ENCODE peak calls at places on chromosomes 12 and 14, in seven cellular contexts. Y, I, U, G, N, J and W are unnamed samples.

GRCh38 chr12:26629864-26630263 is 203.1 kb downstream of the ITPR2 start:
- DNase-seq in Y (no peak), I (no peak), U (peak), G (peak), N (no peak), J (peak), W (peak)

GRCh38 chr14:73696466-73697390 is 17.5 kb downstream of the PNMA1 start:
- DNase-seq in Y (no peak), I (no peak), U (no peak), G (peak), N (no peak), J (no peak), W (peak)

GRCh38 chr12:56198836-56199235 is 9.6 kb upstream of the SMARCC2 start:
- DNase-seq in Y (peak), I (no peak), U (no peak), G (no peak), N (no peak), J (peak), W (peak)

GRCh38 chr14:103260629-103261124 is 73.4 kb upstream of the EIF5 start:
- DNase-seq in Y (no peak), I (no peak), U (no peak), G (peak), N (no peak), J (no peak), W (peak)

GRCh38 chr14:104882325-104882973 is 17.4 kb downstream of the CEP170B start:
- DNase-seq in Y (peak), I (no peak), U (no peak), G (no peak), N (peak), J (peak), W (no peak)

GRCh38 chr14:49481099-49481498 is 105.1 kb downstream of the RPS29 start:
- DNase-seq in Y (no peak), I (no peak), U (no peak), G (no peak), N (no peak), J (no peak), W (no peak)

GRCh38 chr14:23299558-23299957 is 3.1 kb downstream of the PPP1R3E start:
- DNase-seq in Y (no peak), I (no peak), U (no peak), G (peak), N (no peak), J (no peak), W (peak)

GRCh38 chr12:78674311-78675085 is 190.1 kb upstream of the SYT1 start:
- DNase-seq in Y (no peak), I (no peak), U (no peak), G (peak), N (peak), J (no peak), W (peak)

GRCh38 chr14:92552066-92552465 is 38.5 kb downstream of the RIN3 start:
- DNase-seq in Y (no peak), I (no peak), U (no peak), G (no peak), N (no peak), J (no peak), W (no peak)

GRCh38 chr12:1107669-1108068 is 116.6 kb downstream of the ERC1 start:
- DNase-seq in Y (peak), I (no peak), U (no peak), G (no peak), N (no peak), J (no peak), W (no peak)

GRCh38 chr14:50339178-50339804 is 27.2 kb downstream of the DMAC2L start:
- DNase-seq in Y (no peak), I (no peak), U (no peak), G (no peak), N (no peak), J (no peak), W (no peak)

GRCh38 chr14:31834616-31835015 is 242.5 kb upstream of the ARHGAP5 start:
- DNase-seq in Y (no peak), I (no peak), U (no peak), G (peak), N (no peak), J (no peak), W (peak)

GRCh38 chr14:68397371-68397779 is 395.5 kb downstream of the ZFP36L1 start:
- DNase-seq in Y (no peak), I (no peak), U (peak), G (no peak), N (no peak), J (peak), W (no peak)

GRCh38 chr12:109949089-109949488 is 47.1 kb downstream of the GIT2 start:
- DNase-seq in Y (no peak), I (no peak), U (no peak), G (peak), N (no peak), J (no peak), W (peak)

GRCh38 chr12:90683871-90684270 is 271.1 kb downstream of the CCER1 start:
- DNase-seq in Y (no peak), I (no peak), U (no peak), G (no peak), N (no peak), J (no peak), W (no peak)

GRCh38 chr14:33704486-33704885 is 246.4 kb downstream of the EGLN3 start:
- DNase-seq in Y (no peak), I (no peak), U (no peak), G (no peak), N (no peak), J (no peak), W (no peak)

GRCh38 chr14:99540196-99541032 is 59.2 kb downstream of the CCNK start:
- DNase-seq in Y (no peak), I (no peak), U (no peak), G (no peak), N (no peak), J (no peak), W (no peak)

GRCh38 chr14:104244221-104245011 is 106.0 kb downstream of the KIF26A start:
- DNase-seq in Y (no peak), I (no peak), U (peak), G (no peak), N (no peak), J (no peak), W (no peak)

GRCh38 chr12:123073962-123074801 is 76.7 kb downstream of the PITPNM2 start:
- DNase-seq in Y (no peak), I (no peak), U (no peak), G (no peak), N (no peak), J (no peak), W (no peak)

GRCh38 chr12:123077298-123078113 is 73.4 kb downstream of the PITPNM2 start:
- DNase-seq in Y (no peak), I (no peak), U (no peak), G (no peak), N (no peak), J (no peak), W (no peak)

GRCh38 chr12:123076604-123077297 is 74.1 kb downstream of the PITPNM2 start:
- DNase-seq in Y (no peak), I (no peak), U (no peak), G (no peak), N (no peak), J (no peak), W (no peak)

GRCh38 chr12:123075092-123075491 is 75.8 kb downstream of the PITPNM2 start:
- DNase-seq in Y (no peak), I (no peak), U (no peak), G (no peak), N (no peak), J (no peak), W (no peak)

DNA sequence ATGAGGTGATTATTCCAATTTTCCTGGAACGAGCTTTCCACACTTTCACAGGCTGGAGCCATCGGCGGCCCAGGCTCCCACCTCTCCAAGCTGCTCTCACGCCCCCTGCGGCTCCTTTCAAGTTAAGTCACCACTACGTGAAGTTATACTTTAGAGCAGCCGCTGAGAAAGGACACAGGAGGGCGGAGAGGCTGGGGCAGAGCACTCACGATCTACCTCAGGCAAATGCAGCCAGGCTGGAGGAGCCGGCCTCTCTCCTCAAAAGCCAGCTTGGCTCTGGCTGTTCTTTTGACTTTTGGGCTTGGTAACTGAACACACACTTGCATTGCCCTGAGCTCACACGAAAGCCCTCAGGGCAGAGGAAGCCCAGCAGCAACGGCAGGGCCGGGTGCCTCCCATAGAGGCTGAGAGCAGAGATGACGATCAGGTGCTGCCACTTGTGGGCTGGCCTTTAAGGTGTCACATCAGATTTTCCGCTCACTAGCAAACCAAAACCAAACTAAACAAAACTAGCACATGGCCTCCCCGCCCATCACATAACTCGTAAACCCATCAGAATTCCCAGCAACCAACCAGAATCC is 75.2 kb downstream of the PITPNM2 start:
- DNase-seq in Y (peak), I (no peak), U (no peak), G (no peak), N (peak), J (peak), W (peak)
- H3K4me3 ChIP-seq in Y (no peak), I (peak), U (peak), G (no peak), N (no peak), J (no peak), W (no peak)

GRCh38 chr12:50507474-50507838 is 2.7 kb downstream of the DIP2B start:
- DNase-seq in Y (no peak), I (no peak), U (no peak), G (no peak), N (no peak), J (no peak), W (no peak)
- H3K4me3 ChIP-seq in Y (no peak), I (no peak), U (peak), G (no peak), N (no peak), J (no peak), W (no peak)

GRCh38 chr12:48002773-48003218 is 1.5 kb downstream of the COL2A1 start:
- DNase-seq in Y (peak), I (no peak), U (no peak), G (peak), N (peak), J (peak), W (peak)

GRCh38 chr12:48002179-48002601 is 2.1 kb downstream of the COL2A1 start:
- DNase-seq in Y (peak), I (no peak), U (no peak), G (no peak), N (peak), J (peak), W (no peak)

GRCh38 chr12:48000878-48001321 is 3.4 kb downstream of the COL2A1 start:
- DNase-seq in Y (peak), I (no peak), U (no peak), G (peak), N (peak), J (peak), W (peak)

GRCh38 chr12:47999816-48000215 is 4.5 kb downstream of the COL2A1 start:
- DNase-seq in Y (no peak), I (no peak), U (no peak), G (no peak), N (no peak), J (no peak), W (no peak)

DNA sequence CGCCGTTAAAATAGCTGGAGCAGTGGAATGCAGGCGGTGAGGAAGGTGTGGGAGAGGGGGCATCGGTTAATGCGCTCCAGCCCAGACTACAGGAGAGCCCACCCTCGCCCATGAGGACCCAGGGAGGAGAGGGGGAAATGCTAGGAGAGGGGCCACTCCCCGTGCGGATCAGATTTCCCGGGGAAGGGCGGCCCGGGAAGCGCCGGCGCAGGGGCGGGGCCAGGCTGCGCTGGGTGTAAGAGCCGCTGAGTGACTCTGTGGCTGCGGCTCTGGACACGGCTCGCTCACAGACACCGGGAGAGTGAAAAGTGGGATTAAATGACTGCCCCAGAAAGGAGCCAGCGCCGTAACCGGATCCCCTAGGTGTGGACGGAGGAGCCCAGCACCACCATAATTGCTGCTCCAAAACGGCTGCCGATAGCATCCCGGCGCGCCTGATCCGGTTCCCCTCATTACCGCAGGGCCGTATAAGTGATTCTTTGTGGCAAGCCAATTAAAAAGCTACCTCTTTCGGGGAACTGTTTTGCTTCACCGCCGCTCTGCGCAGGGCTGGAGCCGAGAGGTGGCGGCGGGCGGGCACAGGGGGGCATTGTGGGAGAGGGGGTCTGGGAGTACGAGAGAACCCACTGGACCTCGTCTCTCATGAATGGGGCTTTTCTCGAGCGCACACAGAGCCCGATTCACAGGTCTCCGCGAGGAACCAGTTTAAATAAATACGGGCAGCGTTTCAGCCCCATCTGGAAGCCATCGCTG is 2.7 kb downstream of the COL2A1 start:
- DNase-seq in Y (peak), I (no peak), U (no peak), G (peak), N (peak), J (peak), W (peak)
- H3K4me3 ChIP-seq in Y (peak), I (peak), U (peak), G (peak), N (peak), J (no peak), W (peak)

DNA sequence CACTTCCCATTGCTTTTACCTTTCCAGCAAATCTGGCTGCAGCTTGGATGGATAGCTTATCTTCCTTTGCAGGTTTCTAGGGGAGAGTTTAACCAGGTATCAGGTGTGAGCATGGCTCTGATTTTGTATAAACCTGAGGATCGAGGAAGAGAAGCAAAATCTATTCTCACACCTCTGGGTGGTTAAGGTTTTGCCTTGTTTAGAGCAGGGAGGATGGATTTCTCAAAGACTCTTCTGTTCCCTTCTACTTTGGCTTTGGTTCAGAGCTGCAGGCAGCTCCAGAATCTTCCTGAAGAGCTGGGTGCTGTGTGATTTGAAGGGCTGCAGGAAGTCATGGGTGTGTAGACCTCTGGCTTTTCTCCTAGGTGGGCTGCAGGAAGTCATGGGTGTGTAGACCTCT is 1.7 kb downstream of the JDP2 start:
- DNase-seq in Y (no peak), I (no peak), U (no peak), G (no peak), N (no peak), J (peak), W (no peak)
- H3K4me3 ChIP-seq in Y (peak), I (peak), U (peak), G (peak), N (peak), J (no peak), W (no peak)

GRCh38 chr12:53054112-53054878 is 4.4 kb downstream of the TNS2 start:
- DNase-seq in Y (peak), I (peak), U (peak), G (peak), N (peak), J (peak), W (peak)

GRCh38 chr12:53051881-53052412 is 2.1 kb downstream of the TNS2 start:
- DNase-seq in Y (no peak), I (no peak), U (peak), G (no peak), N (no peak), J (no peak), W (no peak)

GRCh38 chr12:53052419-53053222 is 2.8 kb downstream of the TNS2 start:
- DNase-seq in Y (no peak), I (peak), U (peak), G (peak), N (no peak), J (no peak), W (peak)

GRCh38 chr12:53051058-53051880 is 1.4 kb downstream of the TNS2 start:
- DNase-seq in Y (no peak), I (no peak), U (peak), G (peak), N (no peak), J (peak), W (no peak)

GRCh38 chr12:53053223-53054111 is 3.6 kb downstream of the TNS2 start:
- DNase-seq in Y (peak), I (no peak), U (peak), G (no peak), N (no peak), J (peak), W (no peak)
- H3K4me3 ChIP-seq in Y (peak), I (peak), U (peak), G (peak), N (peak), J (peak), W (peak)

GRCh38 chr12:133080051-133080618 is 588 bp upstream of the ZNF140 start:
- DNase-seq in Y (peak), I (peak), U (peak), G (peak), N (peak), J (peak), W (peak)
- H3K4me3 ChIP-seq in Y (peak), I (peak), U (peak), G (peak), N (peak), J (peak), W (peak)

GRCh38 chr14:60651936-60652673 is 2.8 kb upstream of the SIX1 start:
- DNase-seq in Y (peak), I (no peak), U (no peak), G (no peak), N (no peak), J (peak), W (no peak)
- H3K4me3 ChIP-seq in Y (peak), I (no peak), U (no peak), G (no peak), N (no peak), J (no peak), W (no peak)

DNA sequence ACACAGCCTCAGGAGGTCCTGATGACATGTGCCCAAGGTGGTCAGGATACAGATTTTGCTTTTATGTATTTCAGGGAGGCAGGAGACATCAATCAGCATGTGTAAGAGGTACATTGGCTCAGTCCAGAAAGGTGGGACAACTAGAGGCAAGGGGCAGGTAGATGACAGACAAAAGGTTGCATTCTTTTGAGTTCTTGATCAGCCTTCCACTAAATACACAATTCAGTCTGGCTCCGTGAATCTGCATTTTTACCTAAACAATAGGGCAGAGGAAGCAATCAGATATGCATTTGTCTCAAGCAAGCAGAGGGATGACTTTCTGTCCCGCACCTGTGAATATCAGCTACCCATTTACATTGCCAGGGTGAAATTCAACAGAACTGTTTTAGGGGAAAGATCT is 178.6 kb downstream of the KSR2 start:
- DNase-seq in Y (peak), I (no peak), U (no peak), G (no peak), N (no peak), J (peak), W (no peak)
- H3K4me3 ChIP-seq in Y (peak), I (no peak), U (no peak), G (no peak), N (no peak), J (no peak), W (no peak)